ENCODE peak calls at places on chromosomes 16 and 17, in eight cellular contexts. One of them, this sample, is unnamed.

GRCh38 chr16:54932737-54933254 is 2.1 kb downstream of the IRX5 start:
- DNase-seq in right lobe of liver: no peak
- DNase-seq in Peyer's patch: no peak
- DNase-seq in uterus: no peak
- DNase-seq in ovary: no peak
- DNase-seq in A549: no peak
- DNase-seq in transverse colon: no peak
- DNase-seq in gastrocnemius medialis: no peak
- DNase-seq in this sample: no peak

GRCh38 chr16:57185446-57185944 is 344 bp downstream of the PSME3IP1 start:
- DNase-seq in right lobe of liver: peak; percentile 62
- DNase-seq in Peyer's patch: no peak
- DNase-seq in transverse colon: peak; percentile 50
- DNase-seq in A549: peak; percentile 38
- DNase-seq in ovary: peak; percentile 73
- DNase-seq in uterus: peak; percentile 55
- DNase-seq in gastrocnemius medialis: peak; percentile 50
- DNase-seq in this sample: peak; percentile 75

GRCh38 chr16:67917852-67918236 is 13.8 kb downstream of the CTRL start:
- DNase-seq in ovary: no peak
- DNase-seq in gastrocnemius medialis: peak; percentile 86
- DNase-seq in A549: peak; percentile 88
- DNase-seq in uterus: no peak
- DNase-seq in right lobe of liver: no peak
- DNase-seq in Peyer's patch: no peak
- DNase-seq in transverse colon: no peak
- DNase-seq in this sample: peak; percentile 35

GRCh38 chr16:49340466-49340865 is 33.1 kb upstream of the C16orf78 start:
- DNase-seq in gastrocnemius medialis: no peak
- DNase-seq in right lobe of liver: no peak
- DNase-seq in Peyer's patch: no peak
- DNase-seq in ovary: no peak
- DNase-seq in uterus: no peak
- DNase-seq in transverse colon: no peak
- DNase-seq in A549: no peak
- DNase-seq in this sample: no peak

GRCh38 chr16:9048302-9048700 is 43.1 kb upstream of the HAPSTR1 start:
- DNase-seq in ovary: no peak
- DNase-seq in transverse colon: no peak
- DNase-seq in A549: no peak
- DNase-seq in uterus: no peak
- DNase-seq in Peyer's patch: no peak
- DNase-seq in gastrocnemius medialis: no peak
- DNase-seq in right lobe of liver: no peak
- DNase-seq in this sample: no peak

GRCh38 chr17:44307387-44308186 is 814 bp upstream of the RUNDC3A start:
- DNase-seq in right lobe of liver: no peak
- DNase-seq in uterus: peak; percentile 32
- DNase-seq in Peyer's patch: no peak
- DNase-seq in ovary: peak; percentile 71
- DNase-seq in transverse colon: peak; percentile 25
- DNase-seq in A549: peak; percentile 88
- DNase-seq in gastrocnemius medialis: no peak
- DNase-seq in this sample: peak; percentile 30

GRCh38 chr17:17304521-17304985 is 1.4 kb downstream of the NT5M start:
- DNase-seq in Peyer's patch: no peak
- DNase-seq in gastrocnemius medialis: no peak
- DNase-seq in uterus: no peak
- DNase-seq in transverse colon: no peak
- DNase-seq in A549: no peak
- DNase-seq in ovary: no peak
- DNase-seq in right lobe of liver: no peak
- DNase-seq in this sample: peak; percentile 87

GRCh38 chr16:6684076-6684673 is 648.5 kb upstream of the RBFOX1 start:
- DNase-seq in uterus: no peak
- DNase-seq in Peyer's patch: no peak
- DNase-seq in transverse colon: peak; percentile 11
- DNase-seq in ovary: no peak
- DNase-seq in gastrocnemius medialis: no peak
- DNase-seq in A549: peak; percentile 3
- DNase-seq in right lobe of liver: no peak
- DNase-seq in this sample: peak; percentile 23

GRCh38 chr17:41098476-41098875 is 534 bp upstream of the KRTAP4-8 start:
- DNase-seq in gastrocnemius medialis: no peak
- DNase-seq in ovary: no peak
- DNase-seq in right lobe of liver: no peak
- DNase-seq in uterus: no peak
- DNase-seq in transverse colon: no peak
- DNase-seq in Peyer's patch: no peak
- DNase-seq in A549: no peak
- DNase-seq in this sample: no peak

GRCh38 chr16:22425036-22425801 is 50.8 kb upstream of the CDR2 start:
- DNase-seq in gastrocnemius medialis: peak; percentile 85
- DNase-seq in transverse colon: no peak
- DNase-seq in ovary: peak; percentile 43
- DNase-seq in Peyer's patch: no peak
- DNase-seq in uterus: peak; percentile 60
- DNase-seq in right lobe of liver: no peak
- DNase-seq in A549: no peak
- DNase-seq in this sample: no peak

GRCh38 chr16:11136600-11136999 is 119.4 kb downstream of the SOCS1 start:
- DNase-seq in right lobe of liver: no peak
- DNase-seq in transverse colon: no peak
- DNase-seq in ovary: no peak
- DNase-seq in A549: no peak
- DNase-seq in uterus: no peak
- DNase-seq in gastrocnemius medialis: no peak
- DNase-seq in Peyer's patch: no peak
- DNase-seq in this sample: peak; percentile 19

GRCh38 chr17:45316271-45317112 is at the start of gene MAP3K14:
- DNase-seq in Peyer's patch: peak; percentile 70
- DNase-seq in transverse colon: peak; percentile 77
- DNase-seq in right lobe of liver: peak; percentile 79
- DNase-seq in ovary: peak; percentile 80
- DNase-seq in A549: no peak
- DNase-seq in gastrocnemius medialis: peak; percentile 83
- DNase-seq in uterus: peak; percentile 72
- DNase-seq in this sample: peak; percentile 90

GRCh38 chr17:82648761-82649474 is 674 bp upstream of the WDR45B start:
- DNase-seq in uterus: peak; percentile 77
- DNase-seq in transverse colon: peak; percentile 62
- DNase-seq in ovary: peak; percentile 86
- DNase-seq in Peyer's patch: no peak
- DNase-seq in right lobe of liver: peak; percentile 65
- DNase-seq in gastrocnemius medialis: peak; percentile 52
- DNase-seq in A549: no peak
- DNase-seq in this sample: peak; percentile 72

GRCh38 chr16:55443434-55443833 is 35.6 kb upstream of the MMP2 start:
- DNase-seq in transverse colon: no peak
- DNase-seq in Peyer's patch: no peak
- DNase-seq in A549: no peak
- DNase-seq in uterus: no peak
- DNase-seq in gastrocnemius medialis: no peak
- DNase-seq in right lobe of liver: no peak
- DNase-seq in ovary: no peak
- DNase-seq in this sample: no peak

DNA sequence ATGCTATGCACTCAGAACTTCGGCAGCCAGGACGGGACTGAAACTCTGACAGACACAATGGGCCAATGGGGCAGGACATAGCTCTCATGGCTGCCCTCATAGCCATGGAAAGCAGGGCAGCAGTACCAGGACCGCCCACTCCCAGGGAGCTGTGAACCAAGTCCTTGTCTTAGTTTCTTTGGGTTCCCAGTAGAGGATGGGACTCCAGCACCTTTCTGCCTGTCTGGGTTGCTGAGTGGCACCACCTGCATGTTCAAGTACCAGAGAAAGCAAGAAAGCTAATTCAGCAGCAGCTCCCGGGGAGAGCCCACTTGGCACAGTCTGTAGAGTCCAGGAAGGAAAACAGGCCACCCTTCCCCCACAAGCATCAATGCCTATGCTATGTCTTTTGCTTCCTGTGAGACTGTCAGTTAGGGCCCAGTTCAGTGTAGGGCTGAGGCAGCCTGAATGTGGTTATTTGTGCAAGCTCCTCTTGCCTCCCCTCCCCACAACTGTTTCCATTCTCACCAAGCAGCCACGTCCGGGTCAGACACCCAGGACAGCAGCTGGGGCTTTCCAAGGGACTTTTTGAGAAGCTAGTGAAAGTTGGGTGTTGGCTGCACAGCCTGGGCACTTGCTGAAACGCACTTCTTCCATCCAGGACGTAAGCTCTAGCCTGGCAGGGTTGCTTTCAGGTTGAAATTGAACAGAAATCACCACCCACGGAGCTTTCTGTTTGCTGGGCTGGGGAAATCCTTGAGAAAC is 7.8 kb downstream of the SUPT4H1 start:
- DNase-seq in transverse colon: peak; percentile 70
- DNase-seq in A549: no peak
- DNase-seq in Peyer's patch: peak; percentile 91
- DNase-seq in ovary: no peak
- DNase-seq in gastrocnemius medialis: no peak
- DNase-seq in right lobe of liver: no peak
- DNase-seq in uterus: no peak
- DNase-seq in this sample: no peak
- TF ChIP-seq POLR2A in transverse colon: peak; percentile 13
- TF ChIP-seq POLR2A in A549: no peak
- TF ChIP-seq POLR2A in Peyer's patch: no peak
- TF ChIP-seq POLR2A in ovary: no peak
- TF ChIP-seq POLR2A in gastrocnemius medialis: no peak
- TF ChIP-seq POLR2A in right lobe of liver: no peak
- TF ChIP-seq POLR2A in uterus: no peak
- TF ChIP-seq POLR2A in this sample: peak; percentile 48

GRCh38 chr17:47941246-47941997 is at the start of gene PNPO:
- DNase-seq in ovary: peak; percentile 89
- DNase-seq in A549: peak; percentile 100
- DNase-seq in transverse colon: peak; percentile 96
- DNase-seq in Peyer's patch: peak; percentile 96
- DNase-seq in uterus: peak; percentile 91
- DNase-seq in gastrocnemius medialis: peak; percentile 97
- DNase-seq in right lobe of liver: peak; percentile 93
- DNase-seq in this sample: peak; percentile 95
- TF ChIP-seq POLR2A in ovary: peak; percentile 15
- TF ChIP-seq POLR2A in A549: peak; percentile 82
- TF ChIP-seq POLR2A in transverse colon: peak; percentile 74
- TF ChIP-seq POLR2A in Peyer's patch: peak; percentile 73
- TF ChIP-seq POLR2A in uterus: peak; percentile 43
- TF ChIP-seq POLR2A in gastrocnemius medialis: peak; percentile 55
- TF ChIP-seq POLR2A in right lobe of liver: peak; percentile 85
- TF ChIP-seq POLR2A in this sample: peak; percentile 82

DNA sequence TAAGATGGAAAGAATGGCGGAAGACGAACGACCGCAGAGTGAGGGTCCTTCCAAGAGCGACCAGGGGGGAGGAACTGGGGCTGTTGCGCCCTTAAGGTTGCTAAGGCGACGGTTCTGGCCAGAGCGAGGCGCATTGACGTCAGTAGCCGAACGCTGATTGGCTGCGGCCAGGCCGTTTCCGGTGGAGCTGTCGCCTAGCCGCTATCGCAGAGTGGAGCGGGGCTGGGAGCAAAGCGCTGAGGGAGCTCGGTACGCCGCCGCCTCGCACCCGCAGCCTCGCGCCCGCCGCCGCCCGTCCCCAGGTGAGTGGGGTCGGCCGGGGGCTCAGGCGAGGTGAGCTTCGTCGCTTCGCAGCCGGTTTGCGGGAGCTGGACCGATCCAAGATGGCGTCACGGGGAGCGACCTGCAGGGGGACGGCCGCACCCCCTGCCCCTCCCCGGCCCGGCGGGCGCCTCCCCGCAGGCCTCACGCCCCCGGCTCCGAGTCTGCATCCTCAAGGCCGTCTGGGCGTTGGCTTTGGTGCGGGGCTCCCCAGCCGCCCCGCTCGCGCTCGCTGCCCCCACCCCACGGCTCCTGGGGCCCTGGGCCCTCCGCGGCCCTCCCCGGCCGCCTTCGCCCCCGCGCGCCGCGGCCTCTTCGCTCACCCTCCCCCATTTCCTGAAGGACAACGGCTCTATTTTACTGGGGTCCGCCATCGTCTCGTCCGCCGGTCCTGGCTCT is at the start of gene PRKAR1A:
- DNase-seq in ovary: peak; percentile 96
- DNase-seq in transverse colon: peak; percentile 97
- DNase-seq in uterus: peak; percentile 95
- DNase-seq in gastrocnemius medialis: peak; percentile 92
- DNase-seq in A549: peak; percentile 97
- DNase-seq in Peyer's patch: peak; percentile 92
- DNase-seq in right lobe of liver: peak; percentile 97
- DNase-seq in this sample: peak; percentile 96
- TF ChIP-seq POLR2A in ovary: peak; percentile 97
- TF ChIP-seq POLR2A in transverse colon: peak; percentile 87
- TF ChIP-seq POLR2A in uterus: peak; percentile 72
- TF ChIP-seq POLR2A in gastrocnemius medialis: peak; percentile 96
- TF ChIP-seq POLR2A in A549: peak; percentile 78
- TF ChIP-seq POLR2A in Peyer's patch: peak; percentile 88
- TF ChIP-seq POLR2A in right lobe of liver: peak; percentile 86
- TF ChIP-seq POLR2A in this sample: peak; percentile 92

GRCh38 chr16:84718-85452 is 6.9 kb downstream of the MPG start:
- DNase-seq in uterus: peak; percentile 47
- DNase-seq in gastrocnemius medialis: peak; percentile 62
- DNase-seq in Peyer's patch: peak; percentile 81
- DNase-seq in right lobe of liver: no peak
- DNase-seq in transverse colon: peak; percentile 34
- DNase-seq in ovary: peak; percentile 73
- DNase-seq in A549: no peak
- DNase-seq in this sample: no peak

GRCh38 chr16:88613-89012 is 10.6 kb downstream of the MPG start:
- DNase-seq in Peyer's patch: no peak
- DNase-seq in uterus: no peak
- DNase-seq in ovary: no peak
- DNase-seq in right lobe of liver: no peak
- DNase-seq in gastrocnemius medialis: no peak
- DNase-seq in transverse colon: no peak
- DNase-seq in A549: no peak
- DNase-seq in this sample: no peak

GRCh38 chr16:85865-86264 is 7.8 kb downstream of the MPG start:
- DNase-seq in ovary: no peak
- DNase-seq in uterus: no peak
- DNase-seq in A549: no peak
- DNase-seq in right lobe of liver: no peak
- DNase-seq in gastrocnemius medialis: no peak
- DNase-seq in Peyer's patch: no peak
- DNase-seq in transverse colon: no peak
- DNase-seq in this sample: no peak

GRCh38 chr16:85453-85782 is 7.4 kb downstream of the MPG start:
- DNase-seq in transverse colon: no peak
- DNase-seq in right lobe of liver: no peak
- DNase-seq in ovary: no peak
- DNase-seq in Peyer's patch: no peak
- DNase-seq in uterus: no peak
- DNase-seq in gastrocnemius medialis: no peak
- DNase-seq in A549: no peak
- DNase-seq in this sample: no peak

DNA sequence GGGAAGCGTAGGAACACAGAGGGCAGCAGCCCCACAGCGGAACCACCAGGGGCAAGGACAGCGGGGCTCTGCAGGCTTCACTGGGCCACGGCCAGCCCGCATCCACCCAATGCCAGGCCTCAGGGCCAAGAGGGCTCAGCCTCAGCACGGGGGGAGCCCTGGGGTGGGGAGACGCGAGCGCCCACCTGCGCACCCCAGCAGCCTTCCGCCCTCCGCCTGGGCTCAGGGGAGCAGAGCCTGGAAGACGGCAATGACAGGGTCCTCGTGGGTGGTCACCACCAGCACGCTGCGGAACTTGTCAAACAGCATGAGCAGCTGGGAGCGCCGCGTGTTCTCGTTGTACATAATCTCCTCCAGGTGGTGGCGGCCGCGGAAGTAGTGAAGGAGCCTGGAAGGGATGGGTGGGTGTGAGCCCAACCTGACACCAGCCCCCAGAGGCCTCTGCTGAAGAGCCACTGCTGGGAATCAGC is 8.5 kb downstream of the MPG start:
- DNase-seq in gastrocnemius medialis: no peak
- DNase-seq in uterus: no peak
- DNase-seq in A549: no peak
- DNase-seq in Peyer's patch: no peak
- DNase-seq in ovary: no peak
- DNase-seq in transverse colon: no peak
- DNase-seq in right lobe of liver: no peak
- DNase-seq in this sample: no peak
- TF ChIP-seq POLR2A in gastrocnemius medialis: no peak
- TF ChIP-seq POLR2A in uterus: no peak
- TF ChIP-seq POLR2A in A549: no peak
- TF ChIP-seq POLR2A in Peyer's patch: no peak
- TF ChIP-seq POLR2A in ovary: no peak
- TF ChIP-seq POLR2A in transverse colon: no peak
- TF ChIP-seq POLR2A in right lobe of liver: no peak
- TF ChIP-seq POLR2A in this sample: no peak

This sample was measured in erythroblast.